ENCODE peak calls at places on chromosomes 5 and 9, in seven cellular contexts. One of them, this sample, is unnamed.

GRCh38 chr9:91113026-91113425 is 248.7 kb downstream of the AUH start:
- DNase-seq in upper lobe of left lung: no peak
- DNase-seq in sigmoid colon: no peak
- DNase-seq in fibroblast of pulmonary artery: no peak
- DNase-seq in AG10803: no peak
- DNase-seq in dorsolateral prefrontal cortex: no peak
- DNase-seq in coronary artery: no peak
- DNase-seq in this sample: no peak

GRCh38 chr5:168651654-168652053 is 72.5 kb upstream of the PANK3 start:
- DNase-seq in upper lobe of left lung: no peak
- DNase-seq in sigmoid colon: no peak
- DNase-seq in fibroblast of pulmonary artery: peak; percentile 94
- DNase-seq in AG10803: peak; percentile 92
- DNase-seq in dorsolateral prefrontal cortex: no peak
- DNase-seq in coronary artery: no peak
- DNase-seq in this sample: peak; percentile 81

GRCh38 chr5:178404987-178405386 is 172.4 kb upstream of the PHYKPL start:
- DNase-seq in upper lobe of left lung: no peak
- DNase-seq in sigmoid colon: peak; percentile 39
- DNase-seq in fibroblast of pulmonary artery: no peak
- DNase-seq in AG10803: peak; percentile 9
- DNase-seq in dorsolateral prefrontal cortex: no peak
- DNase-seq in coronary artery: peak; percentile 55
- DNase-seq in this sample: no peak

GRCh38 chr5:116947691-116948528 is 373.3 kb upstream of the SEMA6A start:
- DNase-seq in upper lobe of left lung: no peak
- DNase-seq in sigmoid colon: no peak
- DNase-seq in fibroblast of pulmonary artery: peak; percentile 40
- DNase-seq in AG10803: no peak
- DNase-seq in dorsolateral prefrontal cortex: peak; percentile 30
- DNase-seq in coronary artery: no peak
- DNase-seq in this sample: no peak

GRCh38 chr5:74227081-74227480 is 413.4 kb downstream of the ENC1 start:
- DNase-seq in upper lobe of left lung: no peak
- DNase-seq in sigmoid colon: peak; percentile 74
- DNase-seq in fibroblast of pulmonary artery: no peak
- DNase-seq in AG10803: no peak
- DNase-seq in dorsolateral prefrontal cortex: peak; percentile 52
- DNase-seq in coronary artery: no peak
- DNase-seq in this sample: no peak

GRCh38 chr5:102919211-102919610 is 164.1 kb downstream of the PAM start:
- DNase-seq in upper lobe of left lung: no peak
- DNase-seq in sigmoid colon: no peak
- DNase-seq in fibroblast of pulmonary artery: no peak
- DNase-seq in AG10803: no peak
- DNase-seq in dorsolateral prefrontal cortex: no peak
- DNase-seq in coronary artery: no peak
- DNase-seq in this sample: no peak

GRCh38 chr5:105968961-105969360 is 1701.8 kb downstream of the EFNA5 start:
- DNase-seq in upper lobe of left lung: no peak
- DNase-seq in sigmoid colon: no peak
- DNase-seq in fibroblast of pulmonary artery: peak; percentile 14
- DNase-seq in AG10803: no peak
- DNase-seq in dorsolateral prefrontal cortex: no peak
- DNase-seq in coronary artery: no peak
- DNase-seq in this sample: no peak

GRCh38 chr9:10525972-10526371 is 86.8 kb downstream of the PTPRD start:
- DNase-seq in upper lobe of left lung: no peak
- DNase-seq in sigmoid colon: no peak
- DNase-seq in fibroblast of pulmonary artery: no peak
- DNase-seq in AG10803: no peak
- DNase-seq in dorsolateral prefrontal cortex: no peak
- DNase-seq in coronary artery: no peak
- DNase-seq in this sample: no peak

GRCh38 chr9:134502261-134503211 is 139.1 kb upstream of the COL5A1 start:
- DNase-seq in upper lobe of left lung: peak; percentile 82
- DNase-seq in sigmoid colon: peak; percentile 90
- DNase-seq in fibroblast of pulmonary artery: peak; percentile 98
- DNase-seq in AG10803: peak; percentile 99
- DNase-seq in dorsolateral prefrontal cortex: no peak
- DNase-seq in coronary artery: peak; percentile 79
- DNase-seq in this sample: peak; percentile 97

GRCh38 chr9:87818308-87818707 is 64.4 kb upstream of the SPATA31E1 start:
- DNase-seq in upper lobe of left lung: no peak
- DNase-seq in sigmoid colon: no peak
- DNase-seq in fibroblast of pulmonary artery: no peak
- DNase-seq in AG10803: no peak
- DNase-seq in dorsolateral prefrontal cortex: no peak
- DNase-seq in coronary artery: no peak
- DNase-seq in this sample: peak; percentile 4

GRCh38 chr5:111308951-111309350 is 84.8 kb downstream of the CAMK4 start:
- DNase-seq in upper lobe of left lung: no peak
- DNase-seq in sigmoid colon: no peak
- DNase-seq in fibroblast of pulmonary artery: no peak
- DNase-seq in AG10803: no peak
- DNase-seq in dorsolateral prefrontal cortex: no peak
- DNase-seq in coronary artery: no peak
- DNase-seq in this sample: no peak

GRCh38 chr5:133635051-133635450 is 22.7 kb upstream of the FSTL4 start:
- DNase-seq in upper lobe of left lung: no peak
- DNase-seq in sigmoid colon: no peak
- DNase-seq in fibroblast of pulmonary artery: no peak
- DNase-seq in AG10803: peak; percentile 13
- DNase-seq in dorsolateral prefrontal cortex: no peak
- DNase-seq in coronary artery: no peak
- DNase-seq in this sample: peak; percentile 12

DNA sequence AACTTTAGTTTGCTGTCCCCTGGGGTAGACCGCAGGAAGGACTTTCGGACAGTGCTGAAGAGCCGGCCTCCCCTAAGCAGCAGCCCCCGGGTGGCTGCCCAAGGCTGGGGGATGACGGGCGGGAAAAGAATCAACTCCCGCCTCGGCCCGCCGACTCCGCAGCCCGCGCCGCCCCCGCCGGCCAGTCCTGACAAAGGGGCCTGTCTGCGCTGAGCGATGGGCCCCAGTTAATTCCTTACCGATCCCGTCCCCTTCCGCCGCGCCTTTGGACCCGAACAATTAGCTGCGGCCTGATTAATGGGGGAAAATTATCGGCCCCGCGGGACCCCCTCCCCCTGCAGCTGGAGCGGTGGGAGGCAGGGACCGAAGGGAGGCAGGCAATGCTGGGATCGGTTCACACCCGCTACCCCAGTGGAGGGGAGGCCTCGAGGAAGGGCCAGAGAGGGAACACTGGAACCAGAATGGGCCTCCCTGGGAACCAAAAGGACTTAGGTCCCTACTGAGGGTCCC is 4.2 kb upstream of the DCTN3 start:
- DNase-seq in upper lobe of left lung: peak; percentile 75
- DNase-seq in sigmoid colon: no peak
- DNase-seq in fibroblast of pulmonary artery: no peak
- DNase-seq in AG10803: no peak
- DNase-seq in dorsolateral prefrontal cortex: no peak
- DNase-seq in coronary artery: no peak
- DNase-seq in this sample: no peak
- H3K4me3 ChIP-seq in upper lobe of left lung: no peak overlapping the region
- H3K4me3 ChIP-seq in sigmoid colon: no peak overlapping the region
- H3K4me3 ChIP-seq in fibroblast of pulmonary artery: no peak overlapping the region
- H3K4me3 ChIP-seq in AG10803: no peak overlapping the region
- H3K4me3 ChIP-seq in dorsolateral prefrontal cortex: no peak overlapping the region
- H3K4me3 ChIP-seq in coronary artery: no peak overlapping the region
- H3K4me3 ChIP-seq in this sample: no peak overlapping the region

DNA sequence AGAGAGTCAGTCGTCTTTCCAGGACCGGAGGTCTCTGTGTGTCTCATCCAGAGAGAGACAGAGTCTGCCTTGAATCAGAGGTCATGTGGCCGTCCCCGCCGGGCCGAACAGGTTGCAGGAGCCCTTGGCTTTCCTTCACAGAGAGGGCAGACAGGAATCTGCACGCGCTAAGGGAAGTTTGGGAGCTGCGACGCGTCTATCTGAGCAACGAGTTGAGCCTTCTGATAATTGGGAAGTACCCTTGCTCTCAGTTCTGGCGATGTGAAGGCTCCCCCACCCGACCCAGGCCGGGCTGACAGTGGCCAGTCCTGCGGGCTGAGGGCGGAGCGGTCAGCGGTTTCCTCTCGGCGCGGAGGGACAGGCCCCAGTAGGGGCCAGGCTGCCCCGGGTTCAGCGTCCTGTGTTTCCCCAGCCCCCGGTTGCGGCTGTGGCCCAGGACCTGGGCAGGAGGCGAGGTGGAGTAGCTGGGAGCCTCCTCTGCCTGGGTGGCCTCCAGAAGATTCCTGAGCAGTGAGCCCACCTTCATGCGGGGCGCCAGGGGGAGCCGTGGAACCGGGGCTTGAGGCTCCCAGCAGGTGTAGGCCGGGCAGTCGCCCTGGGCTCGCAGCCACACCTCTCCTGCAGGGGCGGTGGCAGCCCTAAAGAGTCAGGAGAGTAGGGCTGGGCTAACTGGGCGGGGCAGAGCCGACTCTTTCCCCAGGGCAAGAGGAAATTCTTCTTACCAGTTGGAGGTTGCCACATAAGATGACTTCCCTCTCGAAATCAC is 13.8 kb downstream of the NR2F1 start:
- DNase-seq in upper lobe of left lung: peak; percentile 82
- DNase-seq in sigmoid colon: no peak
- DNase-seq in fibroblast of pulmonary artery: no peak
- DNase-seq in AG10803: no peak
- DNase-seq in dorsolateral prefrontal cortex: no peak
- DNase-seq in coronary artery: no peak
- DNase-seq in this sample: no peak
- H3K4me3 ChIP-seq in upper lobe of left lung: peak overlapping the region; percentile 2
- H3K4me3 ChIP-seq in sigmoid colon: no peak overlapping the region
- H3K4me3 ChIP-seq in fibroblast of pulmonary artery: no peak overlapping the region
- H3K4me3 ChIP-seq in AG10803: no peak overlapping the region
- H3K4me3 ChIP-seq in dorsolateral prefrontal cortex: no peak overlapping the region
- H3K4me3 ChIP-seq in coronary artery: peak overlapping the region; percentile 12
- H3K4me3 ChIP-seq in this sample: no peak overlapping the region

DNA sequence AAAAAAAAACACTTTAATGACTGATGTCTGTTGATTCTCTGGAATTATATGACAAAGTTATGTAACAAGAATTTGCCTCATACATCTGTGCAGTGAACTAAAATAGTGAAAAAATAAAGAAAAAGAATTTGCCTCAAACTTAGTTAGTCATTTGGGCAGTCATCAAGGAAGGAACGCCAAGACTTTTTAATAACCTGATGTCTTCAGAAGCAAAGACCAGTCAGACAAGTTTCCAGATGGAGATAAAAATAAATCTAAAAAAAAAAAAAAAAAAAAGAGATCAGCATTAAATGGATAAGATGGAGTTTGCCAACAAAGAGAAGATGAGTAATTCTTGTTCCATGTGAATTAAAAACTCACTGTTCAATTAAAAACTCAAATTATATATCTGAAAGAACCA is 52.3 kb upstream of the JMY start:
- DNase-seq in upper lobe of left lung: no peak
- DNase-seq in sigmoid colon: no peak
- DNase-seq in fibroblast of pulmonary artery: no peak
- DNase-seq in AG10803: peak; percentile 23
- DNase-seq in dorsolateral prefrontal cortex: no peak
- DNase-seq in coronary artery: no peak
- DNase-seq in this sample: no peak
- H3K4me3 ChIP-seq in upper lobe of left lung: no peak overlapping the region
- H3K4me3 ChIP-seq in sigmoid colon: no peak overlapping the region
- H3K4me3 ChIP-seq in fibroblast of pulmonary artery: no peak overlapping the region
- H3K4me3 ChIP-seq in AG10803: no peak overlapping the region
- H3K4me3 ChIP-seq in dorsolateral prefrontal cortex: no peak overlapping the region
- H3K4me3 ChIP-seq in coronary artery: no peak overlapping the region
- H3K4me3 ChIP-seq in this sample: no peak overlapping the region

GRCh38 chr9:109919736-109920408 is 139.9 kb downstream of the PALM2AKAP2 start:
- DNase-seq in upper lobe of left lung: no peak
- DNase-seq in sigmoid colon: no peak
- DNase-seq in fibroblast of pulmonary artery: no peak
- DNase-seq in AG10803: no peak
- DNase-seq in dorsolateral prefrontal cortex: no peak
- DNase-seq in coronary artery: no peak
- DNase-seq in this sample: no peak
- H3K4me3 ChIP-seq in upper lobe of left lung: no peak overlapping the region
- H3K4me3 ChIP-seq in sigmoid colon: no peak overlapping the region
- H3K4me3 ChIP-seq in fibroblast of pulmonary artery: no peak overlapping the region
- H3K4me3 ChIP-seq in AG10803: no peak overlapping the region
- H3K4me3 ChIP-seq in dorsolateral prefrontal cortex: no peak overlapping the region
- H3K4me3 ChIP-seq in coronary artery: no peak overlapping the region
- H3K4me3 ChIP-seq in this sample: no peak overlapping the region

GRCh38 chr5:1507016-1507375 is 16.8 kb downstream of the LPCAT1 start:
- DNase-seq in upper lobe of left lung: peak; percentile 58
- DNase-seq in sigmoid colon: no peak
- DNase-seq in fibroblast of pulmonary artery: no peak
- DNase-seq in AG10803: no peak
- DNase-seq in dorsolateral prefrontal cortex: no peak
- DNase-seq in coronary artery: no peak
- DNase-seq in this sample: no peak
- H3K4me3 ChIP-seq in upper lobe of left lung: no peak overlapping the region
- H3K4me3 ChIP-seq in sigmoid colon: no peak overlapping the region
- H3K4me3 ChIP-seq in fibroblast of pulmonary artery: no peak overlapping the region
- H3K4me3 ChIP-seq in AG10803: no peak overlapping the region
- H3K4me3 ChIP-seq in dorsolateral prefrontal cortex: no peak overlapping the region
- H3K4me3 ChIP-seq in coronary artery: no peak overlapping the region
- H3K4me3 ChIP-seq in this sample: no peak overlapping the region

DNA sequence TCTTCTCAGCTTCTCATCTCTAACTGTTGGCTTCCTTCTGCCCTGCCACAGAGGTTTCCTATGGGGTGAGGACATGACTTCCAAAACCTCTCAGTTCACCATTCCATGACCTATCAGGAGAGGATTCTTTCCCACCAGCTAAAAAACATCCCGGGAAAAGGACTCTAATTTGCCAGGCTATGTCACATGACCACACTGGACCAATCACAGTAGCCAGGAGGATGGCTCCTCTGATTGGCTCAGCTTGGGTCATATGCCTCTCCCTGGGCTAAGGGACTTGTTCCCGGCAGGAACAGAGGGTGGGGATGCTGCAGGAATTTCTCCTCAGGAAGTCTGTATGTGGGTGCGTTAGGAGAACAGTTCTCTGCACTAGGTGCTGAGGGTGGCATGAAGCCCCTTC is 40.3 kb upstream of the XPA start:
- DNase-seq in upper lobe of left lung: no peak
- DNase-seq in sigmoid colon: no peak
- DNase-seq in fibroblast of pulmonary artery: no peak
- DNase-seq in AG10803: no peak
- DNase-seq in dorsolateral prefrontal cortex: peak; percentile 19
- DNase-seq in coronary artery: no peak
- DNase-seq in this sample: no peak
- H3K4me3 ChIP-seq in upper lobe of left lung: no peak overlapping the region
- H3K4me3 ChIP-seq in sigmoid colon: no peak overlapping the region
- H3K4me3 ChIP-seq in fibroblast of pulmonary artery: no peak overlapping the region
- H3K4me3 ChIP-seq in AG10803: no peak overlapping the region
- H3K4me3 ChIP-seq in dorsolateral prefrontal cortex: no peak overlapping the region
- H3K4me3 ChIP-seq in coronary artery: no peak overlapping the region
- H3K4me3 ChIP-seq in this sample: no peak overlapping the region